ENCODE peak calls at places on chromosomes 12 and 14, in ten cellular contexts. L is GM13977; A is pancreas; V is fibroblast of pulmonary artery; P is esophagus squamous epithelium; F is RWPE1; G is OCI-LY7; S is neural crest cell; O is CD8-positive, alpha-beta T cell; E is activated B cell treated with CpG ODN at 0.5 μM for 24 hours. T is an unnamed sample.

GRCh38 chr14:69868363-69868963 is 10.8 kb upstream of the SMOC1 start:
- DNase-seq in L (no peak), A (no peak), V (no peak), P (no peak), F (no peak), G (no peak), S (no peak), O (no peak), E (no peak), T (no peak)

GRCh38 chr12:50862316-50862715 is 19.6 kb downstream of the TMPRSS12 start:
- DNase-seq in L (no peak), A (no peak), V (peak; percentile 61), P (no peak), F (peak; percentile 60), G (no peak), S (no peak), O (no peak), E (no peak), T (no peak)

GRCh38 chr14:26867171-26867757 is 269.4 kb upstream of the NOVA1 start:
- DNase-seq in L (no peak), A (no peak), V (no peak), P (no peak), F (no peak), G (no peak), S (no peak), O (no peak), E (no peak), T (no peak)

GRCh38 chr12:29023436-29024076 is 125.5 kb upstream of the FAR2 start:
- DNase-seq in L (no peak), A (no peak), V (peak; percentile 29), P (no peak), F (no peak), G (no peak), S (no peak), O (no peak), E (no peak), T (no peak)

GRCh38 chr14:69501362-69501964 is 16.9 kb downstream of the PLEKHD1 start:
- DNase-seq in L (no peak), A (no peak), V (peak; percentile 31), P (no peak), F (no peak), G (no peak), S (no peak), O (no peak), E (no peak), T (no peak)

GRCh38 chr12:11023387-11023786 is 967 bp upstream of the TAS2R19 start:
- DNase-seq in L (no peak), A (no peak), V (no peak), P (no peak), F (no peak), G (no peak), S (no peak), O (no peak), E (no peak), T (no peak)

GRCh38 chr14:95677168-95677835 is 8.9 kb upstream of the TCL1B start:
- DNase-seq in L (no peak), A (no peak), V (no peak), P (no peak), F (no peak), G (no peak), S (no peak), O (no peak), E (no peak), T (no peak)

GRCh38 chr12:15227004-15227679 is 5.9 kb upstream of the RERG start:
- DNase-seq in L (peak; percentile 23), A (peak; percentile 58), V (peak; percentile 74), P (no peak), F (peak; percentile 28), G (peak; percentile 32), S (peak; percentile 20), O (peak; percentile 10), E (no peak), T (no peak)

GRCh38 chr14:93880025-93880820 is 46.9 kb upstream of the FAM181A start:
- DNase-seq in L (no peak), A (no peak), V (no peak), P (no peak), F (no peak), G (no peak), S (no peak), O (no peak), E (no peak), T (no peak)

GRCh38 chr14:75334191-75335051 is 55.8 kb downstream of the FOS start:
- DNase-seq in L (no peak), A (no peak), V (no peak), P (no peak), F (no peak), G (no peak), S (no peak), O (peak; percentile 63), E (no peak), T (peak; percentile 62)

GRCh38 chr14:99560946-99561683 is 42.9 kb downstream of the CCDC85C start:
- DNase-seq in L (no peak), A (no peak), V (no peak), P (no peak), F (no peak), G (no peak), S (no peak), O (no peak), E (no peak), T (no peak)

GRCh38 chr14:58887931-58888330 is 250.2 kb downstream of the DACT1 start:
- DNase-seq in L (no peak), A (no peak), V (no peak), P (no peak), F (peak; percentile 45), G (no peak), S (no peak), O (no peak), E (no peak), T (no peak)

GRCh38 chr14:58882577-58883018 is 244.8 kb downstream of the DACT1 start:
- DNase-seq in L (no peak), A (no peak), V (peak; percentile 77), P (no peak), F (no peak), G (no peak), S (no peak), O (no peak), E (no peak), T (no peak)

GRCh38 chr14:58878740-58879139 is 241.0 kb downstream of the DACT1 start:
- DNase-seq in L (no peak), A (no peak), V (no peak), P (no peak), F (no peak), G (no peak), S (no peak), O (no peak), E (no peak), T (no peak)

GRCh38 chr14:58881433-58881832 is 243.7 kb downstream of the DACT1 start:
- DNase-seq in L (no peak), A (no peak), V (no peak), P (no peak), F (no peak), G (no peak), S (no peak), O (no peak), E (no peak), T (no peak)

DNA sequence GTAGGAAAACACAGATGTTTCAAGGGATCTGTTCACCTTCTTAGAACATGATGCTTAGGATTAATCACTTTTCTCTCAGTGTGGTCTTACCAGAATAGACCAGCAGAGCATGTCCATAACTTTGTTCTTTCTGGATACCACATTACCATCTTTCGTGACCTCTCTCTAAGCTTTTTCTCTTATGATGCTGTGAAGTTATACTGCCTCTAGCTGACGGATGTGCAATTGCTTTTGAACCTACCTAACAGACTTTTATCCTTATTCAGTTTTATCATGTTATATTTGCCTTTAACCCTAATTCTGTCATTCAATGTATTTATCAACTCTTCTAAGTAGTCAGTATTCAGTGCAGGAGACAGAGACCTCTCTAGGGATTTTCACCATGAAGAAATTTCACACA is 246.7 kb downstream of the DACT1 start:
- DNase-seq in L (no peak), A (no peak), V (no peak), P (no peak), F (no peak), G (peak; percentile 8), S (no peak), O (no peak), E (no peak), T (no peak)
- TF ChIP-seq CTCF in L (peak; percentile 29), A (no peak), V (peak; percentile 19), P (no peak), F (peak; percentile 31), G (peak; percentile 69), S (peak; percentile 42), O (no peak), E (no peak), T (no peak)

GRCh38 chr12:113049976-113050742 is 6.4 kb upstream of the DTX1 start:
- DNase-seq in L (peak; percentile 52), A (peak; percentile 47), V (peak; percentile 23), P (no peak), F (no peak), G (peak; percentile 85), S (peak; percentile 14), O (no peak), E (no peak), T (no peak)
- TF ChIP-seq CTCF in L (peak; percentile 64), A (no peak), V (peak; percentile 34), P (no peak), F (no peak), G (peak; percentile 87), S (peak; percentile 24), O (no peak), E (no peak), T (no peak)

DNA sequence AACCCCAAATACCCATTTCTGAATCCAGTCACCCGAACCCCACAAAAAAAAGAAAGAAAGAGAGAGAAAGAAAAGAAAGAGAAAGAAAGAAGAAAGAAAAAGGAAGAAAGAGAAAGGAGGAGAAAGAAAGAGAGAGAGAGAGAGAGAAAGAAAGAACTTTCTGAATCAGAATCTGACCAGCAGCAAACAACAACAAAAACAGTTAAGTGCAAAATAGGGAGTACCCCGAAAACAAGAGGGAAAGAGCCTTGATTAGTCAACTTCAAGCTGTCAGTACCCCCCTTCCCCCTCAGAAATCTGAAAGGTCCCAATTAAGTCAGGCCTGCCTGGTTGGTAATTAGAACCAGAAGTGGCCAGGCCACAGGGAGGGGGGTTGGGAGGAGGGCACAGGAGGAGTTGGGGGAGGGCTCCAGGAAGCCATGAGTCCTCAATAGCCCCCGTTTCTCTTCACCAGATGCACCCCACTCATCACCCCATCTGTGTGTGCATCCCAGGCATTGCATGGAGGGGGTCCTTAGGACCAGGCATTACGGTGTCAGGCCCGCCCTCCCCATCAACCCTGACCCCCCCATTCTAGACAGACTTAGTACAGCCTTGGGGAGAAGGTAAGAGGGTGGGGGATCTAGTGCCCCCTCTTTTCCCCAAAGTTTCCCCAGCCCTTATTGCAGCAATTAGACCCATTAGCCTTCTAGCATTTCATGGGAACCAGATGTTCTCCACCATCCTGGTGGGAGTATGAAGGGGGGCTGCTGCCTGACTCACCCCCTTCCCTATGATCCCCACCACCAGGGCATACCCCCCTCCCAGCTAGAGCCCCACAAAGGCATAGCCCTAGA is 9.6 kb downstream of the RARG start:
- DNase-seq in L (no peak), A (no peak), V (no peak), P (no peak), F (no peak), G (no peak), S (no peak), O (no peak), E (no peak), T (no peak)
- TF ChIP-seq CTCF in L (no peak), A (no peak), V (no peak), P (no peak), F (no peak), G (no peak), S (no peak), O (no peak), E (no peak), T (no peak)

DNA sequence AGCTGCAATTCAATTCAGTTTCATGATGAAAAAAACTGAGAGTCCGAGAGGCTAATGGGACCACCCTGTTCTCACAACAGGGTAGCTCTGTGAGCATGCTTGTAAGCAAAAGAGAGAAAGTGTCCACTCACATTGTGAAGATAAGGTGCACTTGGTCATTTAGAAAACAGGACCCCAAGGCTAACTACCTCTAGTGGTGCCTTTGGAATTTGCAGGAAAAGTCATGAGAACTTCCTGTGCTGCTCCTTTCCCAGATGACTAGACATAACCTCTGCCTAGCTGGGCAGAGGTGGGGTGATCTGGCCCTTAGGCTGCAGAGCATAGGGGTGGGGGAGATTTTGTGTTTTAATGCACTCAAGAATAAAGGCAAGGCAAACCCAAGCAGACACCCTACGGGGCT is 118.9 kb downstream of the STAB2 start:
- DNase-seq in L (no peak), A (no peak), V (no peak), P (no peak), F (no peak), G (no peak), S (no peak), O (no peak), E (no peak), T (no peak)
- TF ChIP-seq CTCF in L (no peak), A (no peak), V (peak; percentile 11), P (no peak), F (no peak), G (no peak), S (peak; percentile 23), O (no peak), E (no peak), T (no peak)

T was measured in CD4-positive, alpha-beta T cell.